ENCODE peak calls at places on chromosomes 16 and 17, in five cellular contexts. R, S, I, J and P are unnamed samples.

GRCh38 chr16:89693931-89694783 is 7.3 kb downstream of the SPATA2L start:
- DNase-seq in R (no peak), S (no peak), I (no peak), J (no peak), P (no peak)

GRCh38 chr17:10790491-10791401 is 13.2 kb downstream of the TMEM238L start:
- DNase-seq in R (no peak), S (no peak), I (no peak), J (no peak), P (no peak)

GRCh38 chr17:48596735-48597491 is 3.3 kb upstream of the HOXB5 start:
- DNase-seq in R (no peak), S (no peak), I (no peak), J (no peak), P (no peak)

GRCh38 chr17:53142890-53143289 is 679.8 kb upstream of the KIF2B start:
- DNase-seq in R (no peak), S (no peak), I (no peak), J (no peak), P (no peak)

GRCh38 chr17:44584498-44584897 is 27.2 kb downstream of the FZD2 start:
- DNase-seq in R (no peak), S (no peak), I (no peak), J (no peak), P (no peak)

GRCh38 chr16:10103700-10104099 is 78.5 kb downstream of the GRIN2A start:
- DNase-seq in R (no peak), S (no peak), I (no peak), J (no peak), P (no peak)

GRCh38 chr17:61400786-61401279 is 1.2 kb downstream of the TBX2 start:
- DNase-seq in R (no peak), S (no peak), I (no peak), J (no peak), P (no peak)

GRCh38 chr16:28538733-28539596 is at the start of gene NUPR1:
- DNase-seq in R (peak; percentile 95), S (peak; percentile 95), I (peak; percentile 97), J (peak; percentile 93), P (peak; percentile 71)

GRCh38 chr17:74601944-74602572 is 10.0 kb upstream of the CD300LD start:
- DNase-seq in R (no peak), S (peak; percentile 48), I (no peak), J (no peak), P (no peak)

GRCh38 chr16:27922433-27922832 is 141.1 kb downstream of the GSG1L start:
- DNase-seq in R (no peak), S (no peak), I (no peak), J (no peak), P (no peak)

GRCh38 chr16:83898463-83899271 is at the start of gene MLYCD:
- DNase-seq in R (peak; percentile 89), S (peak; percentile 74), I (no peak), J (no peak), P (no peak)

GRCh38 chr17:16915752-16916556 is 56.0 kb downstream of the TNFRSF13B start:
- DNase-seq in R (no peak), S (no peak), I (peak; percentile 4), J (no peak), P (no peak)

GRCh38 chr17:80889897-80890550 is 101.6 kb upstream of the CHMP6 start:
- DNase-seq in R (no peak), S (no peak), I (no peak), J (no peak), P (no peak)

GRCh38 chr17:62703269-62703775 is 75.9 kb downstream of the MRC2 start:
- DNase-seq in R (no peak), S (no peak), I (no peak), J (no peak), P (no peak)
- H3K4me3 ChIP-seq in R (peak overlapping the region; percentile 57), S (peak overlapping the region; percentile 73), I (peak overlapping the region; percentile 41), J (peak overlapping the region; percentile 56), P (peak overlapping the region; percentile 62)

GRCh38 chr16:1350691-1351090 is 987 bp downstream of the TSR3 start:
- DNase-seq in R (no peak), S (no peak), I (no peak), J (no peak), P (no peak)

GRCh38 chr16:1348926-1349325 is 2.8 kb downstream of the TSR3 start:
- DNase-seq in R (no peak), S (no peak), I (no peak), J (no peak), P (no peak)

GRCh38 chr16:1348441-1348840 is 3.2 kb downstream of the TSR3 start:
- DNase-seq in R (no peak), S (no peak), I (no peak), J (no peak), P (no peak)

GRCh38 chr16:1349951-1350350 is 1.7 kb downstream of the TSR3 start:
- DNase-seq in R (no peak), S (no peak), I (no peak), J (no peak), P (no peak)

DNA sequence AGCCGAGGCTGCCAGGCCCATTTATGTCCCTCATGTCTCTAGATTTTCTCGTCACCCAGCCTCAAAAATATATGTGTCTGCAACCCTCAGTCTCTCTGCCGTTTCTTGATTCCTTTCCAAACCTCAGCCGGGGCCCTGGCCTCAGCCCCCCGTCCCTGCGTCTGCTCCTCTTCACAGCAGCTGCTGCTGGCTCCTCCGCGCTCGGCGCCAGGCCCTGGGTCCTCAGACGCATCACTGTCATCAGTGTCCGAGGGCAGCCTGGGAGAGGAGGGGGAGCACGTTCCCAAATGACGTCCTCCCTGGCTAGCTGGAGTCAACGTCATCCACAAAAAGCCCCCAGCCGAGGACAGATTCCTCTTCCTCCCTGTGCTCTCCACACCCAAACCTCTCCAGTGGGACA is 2.3 kb downstream of the TSR3 start:
- DNase-seq in R (no peak), S (no peak), I (no peak), J (no peak), P (no peak)
- TF ChIP-seq CTCF in R (no peak), S (no peak), I (no peak), J (no peak), P (no peak)

GRCh38 chr17:49910094-49910857 is 58.7 kb upstream of the DLX4 start:
- DNase-seq in R (no peak), S (no peak), I (no peak), J (no peak), P (no peak)
- H3K4me3 ChIP-seq in R (no peak overlapping the region), S (peak overlapping the region; percentile 23), I (no peak overlapping the region), J (no peak overlapping the region), P (no peak overlapping the region)

GRCh38 chr17:73342057-73342522 is 30.3 kb upstream of the CDC42EP4 start:
- DNase-seq in R (peak; percentile 70), S (peak; percentile 39), I (no peak), J (no peak), P (peak; percentile 58)

GRCh38 chr17:73343168-73343634 is 31.4 kb upstream of the CDC42EP4 start:
- DNase-seq in R (peak; percentile 73), S (peak; percentile 52), I (peak; percentile 72), J (no peak), P (peak; percentile 57)

GRCh38 chr17:73343739-73344454 is 32.1 kb upstream of the CDC42EP4 start:
- DNase-seq in R (no peak), S (no peak), I (no peak), J (no peak), P (no peak)

GRCh38 chr17:73341350-73342056 is 29.7 kb upstream of the CDC42EP4 start:
- DNase-seq in R (no peak), S (no peak), I (no peak), J (no peak), P (no peak)

DNA sequence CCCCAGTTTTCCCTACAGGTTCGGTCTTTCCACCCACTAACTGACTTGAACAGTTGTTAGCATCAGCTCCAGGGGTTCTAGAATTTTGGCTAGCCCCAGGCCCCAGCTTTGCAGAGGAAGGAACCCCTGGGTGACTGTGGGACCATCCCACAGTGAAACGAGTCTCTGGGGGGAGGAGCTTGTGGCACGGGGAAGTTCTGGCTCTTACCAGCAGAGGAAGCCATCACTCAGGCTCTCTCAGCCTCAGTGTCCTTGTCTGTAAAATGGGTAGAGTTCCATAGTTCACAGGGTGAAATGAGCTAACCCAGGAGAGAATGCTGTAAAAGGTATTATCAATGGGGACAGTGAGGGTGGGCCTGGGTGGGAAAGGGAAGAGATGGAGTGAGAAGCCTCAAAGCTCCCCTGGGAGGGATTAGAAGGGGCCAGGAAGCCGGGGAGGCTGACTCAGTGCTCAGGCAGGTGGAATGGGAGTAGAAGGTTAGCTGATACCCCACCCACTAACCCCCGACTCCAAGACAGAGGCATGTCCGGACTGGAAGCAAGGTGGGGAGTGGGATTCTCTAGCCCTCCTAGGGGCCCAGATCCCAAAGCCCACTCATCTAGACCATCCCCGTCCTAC is 30.9 kb upstream of the CDC42EP4 start:
- DNase-seq in R (no peak), S (no peak), I (no peak), J (no peak), P (no peak)
- TF ChIP-seq CTCF in R (no peak), S (peak; percentile 4), I (peak; percentile 34), J (peak; percentile 25), P (peak; percentile 20)

GRCh38 chr17:35749560-35750412 is 3.3 kb downstream of the GAS2L2 start:
- DNase-seq in R (no peak), S (no peak), I (no peak), J (no peak), P (no peak)
- H3K4me3 ChIP-seq in R (no peak overlapping the region), S (no peak overlapping the region), I (peak overlapping the region; percentile 7), J (peak overlapping the region; percentile 20), P (peak overlapping the region; percentile 30)

DNA sequence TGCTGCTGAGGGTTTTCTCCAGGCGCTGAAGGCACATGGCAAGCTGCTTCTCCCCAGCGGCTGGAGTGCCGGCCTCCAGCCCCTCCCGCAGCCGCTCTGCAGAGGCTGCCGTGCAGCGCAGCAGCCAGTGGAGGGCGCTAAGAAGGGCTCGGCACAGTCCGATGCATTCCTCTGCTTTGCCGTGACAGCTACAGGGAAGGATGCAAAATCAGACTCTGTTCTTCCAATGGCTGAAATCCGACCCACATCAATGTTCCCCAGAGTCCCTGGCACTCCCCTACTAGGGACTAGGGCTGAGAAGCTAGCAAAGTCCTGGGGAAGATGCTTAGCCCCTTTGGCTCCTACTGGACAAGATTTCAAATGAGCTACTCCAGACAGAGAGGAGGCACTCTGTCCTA is 19.0 kb downstream of the MED24 start:
- DNase-seq in R (no peak), S (peak; percentile 81), I (no peak), J (no peak), P (no peak)
- TF ChIP-seq CTCF in R (peak; percentile 30), S (peak; percentile 61), I (peak; percentile 72), J (peak; percentile 79), P (peak; percentile 93)

GRCh38 chr16:68574479-68574878 is 35.4 kb downstream of the ZFP90 start:
- DNase-seq in R (no peak), S (no peak), I (no peak), J (no peak), P (no peak)
- H3K4me3 ChIP-seq in R (no peak overlapping the region), S (no peak overlapping the region), I (no peak overlapping the region), J (no peak overlapping the region), P (no peak overlapping the region)